ENCODE peak calls at places on chromosomes 16 and 17, in eight cellular contexts. K, W, E, T, U, Y, A and X are unnamed samples.

GRCh38 chr16:22395960-22396359 is 21.5 kb upstream of the CDR2 start:
- DNase-seq in K (no peak), W (no peak), E (no peak), T (no peak), U (no peak), Y (no peak), A (no peak), X (no peak)

GRCh38 chr16:47143329-47143676 is 442 bp downstream of the NETO2 start:
- DNase-seq in K (no peak), W (peak; percentile 82), E (peak; percentile 73), T (no peak), U (peak; percentile 59), Y (peak; percentile 89), A (peak; percentile 41), X (peak; percentile 40)

GRCh38 chr16:84281077-84281476 is 13.6 kb upstream of the WFDC1 start:
- DNase-seq in K (no peak), W (no peak), E (no peak), T (no peak), U (no peak), Y (peak; percentile 36), A (no peak), X (no peak)

GRCh38 chr17:82120148-82120547 is 22.1 kb upstream of the FASN start:
- DNase-seq in K (no peak), W (peak; percentile 8), E (no peak), T (no peak), U (no peak), Y (no peak), A (no peak), X (no peak)

GRCh38 chr17:79476074-79476473 is 134.8 kb downstream of the RBFOX3 start:
- DNase-seq in K (no peak), W (no peak), E (no peak), T (no peak), U (no peak), Y (peak; percentile 39), A (no peak), X (no peak)

GRCh38 chr16:53183442-53183841 is 128.7 kb downstream of the CHD9 start:
- DNase-seq in K (no peak), W (no peak), E (no peak), T (no peak), U (no peak), Y (no peak), A (no peak), X (no peak)

GRCh38 chr17:44390250-44390649 is 801 bp upstream of the ITGA2B start:
- DNase-seq in K (no peak), W (no peak), E (no peak), T (no peak), U (no peak), Y (no peak), A (no peak), X (no peak)

GRCh38 chr17:44331249-44331760 is 6.7 kb upstream of the SLC25A39 start:
- DNase-seq in K (peak; percentile 65), W (peak; percentile 91), E (peak; percentile 84), T (no peak), U (peak; percentile 66), Y (peak; percentile 89), A (peak; percentile 59), X (peak; percentile 83)

GRCh38 chr17:62791235-62792121 is 16.6 kb downstream of the MARCHF10 start:
- DNase-seq in K (no peak), W (no peak), E (peak; percentile 65), T (no peak), U (no peak), Y (no peak), A (no peak), X (no peak)

GRCh38 chr17:44556114-44556853 is 1.0 kb upstream of the FZD2 start:
- DNase-seq in K (no peak), W (peak; percentile 68), E (peak; percentile 84), T (no peak), U (peak; percentile 49), Y (peak; percentile 98), A (no peak), X (no peak)

GRCh38 chr17:79814966-79815835 is 18.3 kb upstream of the CBX8 start:
- DNase-seq in K (no peak), W (peak; percentile 74), E (no peak), T (no peak), U (no peak), Y (peak; percentile 66), A (no peak), X (peak; percentile 67)

GRCh38 chr16:47519037-47519436 is 57.9 kb downstream of the PHKB start:
- DNase-seq in K (no peak), W (no peak), E (no peak), T (no peak), U (no peak), Y (no peak), A (no peak), X (no peak)

GRCh38 chr17:13140750-13141149 is 122.9 kb upstream of the ELAC2 start:
- DNase-seq in K (no peak), W (peak; percentile 4), E (no peak), T (no peak), U (no peak), Y (peak; percentile 86), A (no peak), X (no peak)

GRCh38 chr17:28367641-28368305 is 2.3 kb downstream of the VTN start:
- DNase-seq in K (no peak), W (peak; percentile 5), E (no peak), T (no peak), U (no peak), Y (no peak), A (no peak), X (no peak)
- H3K4me3 ChIP-seq in K (no peak overlapping the region), W (no peak overlapping the region), E (no peak overlapping the region), T (no peak overlapping the region), U (no peak overlapping the region), Y (no peak overlapping the region), A (no peak overlapping the region), X (no peak overlapping the region)

GRCh38 chr16:9122969-9123368 is 31.5 kb downstream of the HAPSTR1 start:
- DNase-seq in K (no peak), W (no peak), E (no peak), T (no peak), U (no peak), Y (no peak), A (no peak), X (peak; percentile 9)

GRCh38 chr16:9123871-9124270 is 32.4 kb downstream of the HAPSTR1 start:
- DNase-seq in K (peak; percentile 83), W (no peak), E (peak; percentile 86), T (peak; percentile 25), U (peak; percentile 62), Y (no peak), A (no peak), X (peak; percentile 72)

GRCh38 chr16:9122342-9122741 is 30.9 kb downstream of the HAPSTR1 start:
- DNase-seq in K (no peak), W (no peak), E (no peak), T (no peak), U (no peak), Y (no peak), A (no peak), X (peak; percentile 10)

GRCh38 chr16:9124444-9124843 is 33.0 kb downstream of the HAPSTR1 start:
- DNase-seq in K (no peak), W (no peak), E (no peak), T (no peak), U (no peak), Y (no peak), A (no peak), X (peak; percentile 22)

DNA sequence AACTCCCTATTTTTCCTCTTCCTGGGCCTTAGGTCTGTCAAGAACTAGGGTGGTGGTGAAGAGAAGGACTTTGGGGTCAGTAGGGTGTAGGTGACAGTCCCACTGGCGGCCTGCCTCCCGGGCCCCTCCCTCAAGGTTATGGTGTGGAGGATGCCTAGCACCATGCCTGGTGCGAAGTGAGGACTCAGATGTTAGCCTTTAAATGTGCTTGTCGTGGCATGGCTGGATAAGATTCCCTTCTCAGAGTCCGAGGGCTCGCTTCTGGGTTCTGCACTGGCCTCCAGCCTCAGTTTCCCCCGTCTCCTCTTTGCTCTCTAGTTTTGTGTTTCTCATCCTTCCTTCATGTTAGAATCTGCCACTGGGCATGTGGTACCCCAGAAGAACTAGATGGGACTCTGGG is 32.0 kb downstream of the HAPSTR1 start:
- DNase-seq in K (no peak), W (no peak), E (no peak), T (no peak), U (no peak), Y (no peak), A (no peak), X (no peak)
- H3K27ac ChIP-seq in K (peak overlapping the region; percentile 61), W (no peak overlapping the region), E (peak overlapping the region; percentile 87), T (peak overlapping the region; percentile 1), U (no peak overlapping the region), Y (no peak overlapping the region), A (no peak overlapping the region), X (no peak overlapping the region)

GRCh38 chr16:87540072-87540976 is 47.5 kb upstream of the ZCCHC14 start:
- DNase-seq in K (no peak), W (no peak), E (no peak), T (no peak), U (peak; percentile 23), Y (no peak), A (no peak), X (no peak)
- H3K4me3 ChIP-seq in K (no peak overlapping the region), W (no peak overlapping the region), E (no peak overlapping the region), T (peak overlapping the region; percentile 48), U (peak overlapping the region; percentile 44), Y (no peak overlapping the region), A (no peak overlapping the region), X (no peak overlapping the region)

DNA sequence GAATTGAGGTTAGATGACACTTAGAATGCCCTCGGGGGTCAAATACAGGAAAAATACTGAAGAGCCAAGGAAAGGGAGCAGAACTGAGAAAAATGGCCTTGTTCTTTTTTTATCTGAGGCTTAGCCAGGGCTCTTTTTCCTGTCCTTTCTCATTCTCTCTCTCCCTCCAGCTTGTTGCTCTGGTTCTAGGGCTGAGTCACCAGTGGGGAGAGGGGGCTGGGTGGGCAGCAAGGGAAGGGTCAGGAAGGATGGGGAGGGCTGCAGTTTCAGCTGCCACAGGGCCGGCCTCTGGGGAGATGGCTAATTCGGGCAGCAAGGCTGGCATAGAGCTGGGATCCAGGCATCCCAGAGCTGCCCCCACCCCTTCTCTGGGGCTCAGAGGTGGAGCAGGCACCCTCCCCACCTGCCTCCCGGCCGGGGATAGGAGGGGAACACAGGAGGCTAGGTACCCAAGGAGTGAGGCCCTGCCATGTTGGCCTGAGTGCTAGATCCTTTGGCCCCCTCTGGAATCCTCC is 3.9 kb downstream of the ITGA3 start:
- DNase-seq in K (no peak), W (no peak), E (no peak), T (peak; percentile 63), U (peak; percentile 36), Y (no peak), A (no peak), X (no peak)
- H3K27ac ChIP-seq in K (peak overlapping the region; percentile 92), W (peak overlapping the region; percentile 62), E (peak overlapping the region; percentile 92), T (peak overlapping the region; percentile 95), U (peak overlapping the region; percentile 72), Y (no peak overlapping the region), A (no peak overlapping the region), X (peak overlapping the region; percentile 76)